ENCODE peak calls at places on chromosomes 2 and 18, in six cellular contexts. Z is GM23338, U is GM12878, I is HepG2, H is HCT116, T is K562. C is an unnamed sample.
A peak's percentile ranks its signal among the peaks of the same experiment; 100 is the strongest.

GRCh38 chr2:191927319-191927867 is 80.5 kb upstream of the CAVIN2 start:
- DNase-seq in T (peak; percentile 16), H (peak; percentile 79), Z (peak; percentile 18), U (no peak), I (no peak), C (peak; percentile 41)

GRCh38 chr2:185433824-185434223 is 304.8 kb upstream of the FSIP2 start:
- DNase-seq in Z (peak; percentile 19), I (no peak), T (no peak), H (no peak), U (no peak), C (no peak)

GRCh38 chr18:11541179-11541578 is 68.2 kb upstream of the SLC35G4 start:
- DNase-seq in H (no peak), T (no peak), Z (no peak), U (no peak), I (no peak), C (no peak)

GRCh38 chr2:99420031-99420430 is 69.8 kb downstream of the REV1 start:
- DNase-seq in I (no peak), U (no peak), H (no peak), T (no peak), Z (no peak), C (no peak)

GRCh38 chr2:6986251-6986893 is 69.2 kb downstream of the RNF144A start:
- DNase-seq in T (no peak), I (no peak), Z (peak; percentile 41), U (no peak), H (no peak), C (no peak)

GRCh38 chr2:59449264-59449663 is 1104.2 kb downstream of the BCL11A start:
- DNase-seq in Z (peak; percentile 42), T (no peak), H (no peak), U (no peak), I (no peak), C (no peak)

GRCh38 chr2:75327334-75327733 is 128.0 kb upstream of the TACR1 start:
- DNase-seq in U (no peak), T (no peak), Z (no peak), I (no peak), H (no peak), C (no peak)

GRCh38 chr2:138722316-138722715 is 57.9 kb downstream of the NXPH2 start:
- DNase-seq in Z (peak; percentile 24), H (no peak), U (no peak), T (no peak), I (no peak), C (no peak)

GRCh38 chr2:207512356-207512755 is 17.4 kb upstream of the CREB1 start:
- DNase-seq in U (no peak), H (no peak), T (no peak), Z (no peak), I (no peak), C (no peak)

GRCh38 chr2:42310007-42310511 is 51.0 kb downstream of the COX7A2L start:
- DNase-seq in T (no peak), H (no peak), I (no peak), U (no peak), Z (no peak), C (no peak)

GRCh38 chr2:176814740-176815367 is 397.7 kb upstream of the HNRNPA3 start:
- DNase-seq in I (peak; percentile 10), Z (peak; percentile 67), T (peak; percentile 39), U (peak; percentile 8), H (peak; percentile 12), C (peak; percentile 10)

GRCh38 chr2:207239222-207239674 is 73.5 kb upstream of the KLF7 start:
- DNase-seq in Z (no peak), I (no peak), H (no peak), U (no peak), T (peak; percentile 18), C (peak; percentile 56)

GRCh38 chr2:221467610-221468009 is 104.5 kb downstream of the EPHA4 start:
- DNase-seq in T (no peak), Z (no peak), I (no peak), H (no peak), U (no peak), C (no peak)

GRCh38 chr2:237336131-237336530 is 77.8 kb downstream of the COL6A3 start:
- DNase-seq in Z (no peak), I (no peak), T (no peak), U (no peak), H (no peak), C (no peak)

GRCh38 chr2:237315881-237316225 is 98.1 kb downstream of the COL6A3 start:
- DNase-seq in T (no peak), Z (no peak), U (no peak), I (peak; percentile 69), H (no peak), C (no peak)

GRCh38 chr2:239943991-239944441 is 81.1 kb downstream of the NDUFA10 start:
- DNase-seq in H (no peak), Z (no peak), I (no peak), T (no peak), U (no peak), C (no peak)

GRCh38 chr18:12597775-12598174 is 60.1 kb downstream of the SPIRE1 start:
- DNase-seq in T (no peak), H (peak; percentile 47), Z (no peak), I (peak; percentile 84), U (no peak), C (peak; percentile 80)

GRCh38 chr2:27100036-27100435 is 13.5 kb downstream of the KHK start:
- DNase-seq in I (no peak), H (no peak), T (no peak), Z (no peak), U (no peak), C (no peak)

DNA sequence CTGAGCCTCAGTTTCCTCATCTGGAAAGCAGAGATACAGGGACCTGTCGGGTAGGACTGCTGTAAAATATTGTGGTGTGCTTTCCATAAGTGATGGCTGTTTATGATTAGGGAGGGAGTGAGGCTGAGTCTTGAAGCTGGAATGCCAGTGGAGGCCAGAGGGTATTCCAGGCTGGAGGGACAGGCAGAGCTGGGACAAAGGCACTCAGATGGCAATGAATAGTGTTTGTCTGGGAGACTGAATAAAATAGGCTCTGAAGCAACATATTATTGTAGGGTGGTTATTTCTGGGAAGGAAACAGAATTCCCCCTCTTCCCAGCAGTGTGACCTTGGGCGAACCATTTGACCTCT is 120.7 kb downstream of the INHBB start:
- DNase-seq in Z (no peak), U (no peak), T (no peak), I (peak; percentile 85), H (no peak), C (no peak)
- TF ChIP-seq REST in Z (no peak), U (no peak), T (no peak), I (no peak), H (no peak), C (no peak)

DNA sequence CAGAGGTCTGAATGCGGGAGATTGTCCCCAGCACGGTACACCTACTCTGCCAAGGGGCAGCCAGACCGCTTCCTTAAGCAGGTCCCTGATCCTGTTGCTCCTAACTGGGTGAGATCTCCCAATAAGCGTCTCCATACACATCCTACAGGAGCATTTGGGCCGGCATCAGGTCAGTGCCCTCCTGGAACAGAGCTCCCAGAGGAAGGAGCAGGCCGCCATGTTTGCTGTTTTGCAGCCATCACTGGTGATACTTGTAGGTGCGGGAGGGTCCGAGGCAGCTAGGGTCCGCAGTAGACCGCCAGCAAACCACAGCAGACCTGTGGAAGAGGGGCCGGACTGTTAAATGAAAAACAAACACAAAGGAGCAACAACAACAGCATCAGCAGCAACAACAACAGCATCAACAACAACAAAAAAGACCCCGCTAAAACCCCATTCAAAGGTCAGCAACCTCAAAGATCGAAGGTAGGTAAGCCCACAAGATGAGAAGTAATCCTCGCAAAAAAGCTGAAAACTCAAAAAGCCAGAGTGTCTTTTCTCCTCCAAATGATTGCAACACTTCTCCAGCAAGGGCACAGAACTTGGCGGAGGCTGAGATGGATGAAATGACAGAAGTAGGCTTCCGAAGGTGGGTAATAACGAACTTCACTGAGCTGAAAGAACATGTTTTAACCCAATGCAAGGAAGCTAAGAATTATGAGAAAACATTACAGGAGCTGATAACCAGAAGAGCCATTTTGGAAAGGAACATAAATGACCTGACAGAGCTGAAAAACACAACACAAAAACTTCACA is 79.0 kb upstream of the CDH7 start:
- DNase-seq in T (no peak), U (no peak), Z (no peak), I (no peak), H (no peak), C (no peak)
- TF ChIP-seq REST in T (no peak), U (no peak), Z (no peak), I (no peak), H (no peak), C (no peak)

GRCh38 chr2:25936889-25937545 is 45.3 kb downstream of the KIF3C start:
- DNase-seq in H (no peak), I (no peak), Z (no peak), U (no peak), T (no peak), C (no peak)
- TF ChIP-seq REST in H (no peak), I (no peak), Z (no peak), U (no peak), T (no peak), C (no peak)

DNA sequence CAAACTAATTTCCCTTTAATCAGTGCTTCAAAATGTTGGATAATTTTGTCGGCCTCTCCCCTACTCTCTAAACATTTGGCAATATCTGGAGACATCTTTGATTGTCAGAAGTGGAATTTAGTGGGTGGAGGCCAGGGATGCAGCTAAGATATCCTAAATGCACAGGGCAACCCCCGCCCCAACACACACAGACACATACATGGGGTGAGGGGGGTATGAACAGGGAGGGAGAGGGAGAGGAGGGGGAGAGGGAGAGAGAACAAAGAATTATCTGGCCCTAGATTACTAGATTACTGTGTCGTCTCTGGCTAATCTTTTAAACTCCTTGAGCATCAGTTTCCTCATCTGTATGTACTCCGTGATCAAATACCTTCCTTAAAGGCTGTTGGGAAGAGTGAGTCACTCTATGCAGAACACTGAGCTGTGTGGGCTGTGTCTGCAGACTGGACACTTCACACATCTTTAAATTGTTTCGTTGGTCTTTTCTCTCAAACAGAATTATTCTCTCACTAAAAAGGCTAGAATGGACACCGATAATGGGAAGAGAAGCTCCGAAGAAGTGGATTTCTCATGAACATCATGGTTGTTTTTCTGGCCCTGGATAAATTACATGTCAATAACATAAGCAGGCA is 2.9 kb downstream of the RNF149 start:
- DNase-seq in I (no peak), Z (no peak), T (peak; percentile 21), H (no peak), U (no peak), C (no peak)
- TF ChIP-seq REST in I (no peak), Z (no peak), T (no peak), H (no peak), U (no peak), C (no peak)

GRCh38 chr18:45127395-45127794 is 446.7 kb downstream of the SETBP1 start:
- DNase-seq in U (no peak), H (no peak), T (no peak), Z (no peak), I (no peak), C (no peak)
- TF ChIP-seq REST in U (peak; percentile 12), H (no peak), T (no peak), Z (no peak), I (no peak), C (no peak)

GRCh38 chr18:9619990-9620389 is 5.6 kb upstream of the PPP4R1 start:
- DNase-seq in Z (no peak), U (no peak), I (no peak), T (no peak), H (no peak), C (no peak)
- TF ChIP-seq REST in Z (no peak), U (no peak), I (no peak), T (no peak), H (no peak), C (no peak)

GRCh38 chr2:170966648-170967396 is 37.8 kb downstream of the GORASP2 start:
- DNase-seq in Z (peak; percentile 63), U (no peak), I (peak; percentile 53), H (no peak), T (peak; percentile 49), C (peak; percentile 49)
- TF ChIP-seq REST in Z (no peak), U (no peak), I (no peak), H (no peak), T (no peak), C (no peak)

C was measured in A549.